ENCODE peak calls at places on chromosome 3, in eight cellular contexts. One of them, this sample, is unnamed.
A peak's percentile ranks its signal among the peaks of the same experiment; 100 is the strongest.

GRCh38 chr3:147358144-147358992 is 48.0 kb downstream of the ZIC4 start:
- DNase-seq in CD8-positive, alpha-beta memory T cell: no peak
- DNase-seq in dorsolateral prefrontal cortex: no peak
- DNase-seq in epithelial cell of proximal tubule: no peak
- DNase-seq in mucosa of descending colon: no peak
- DNase-seq in SJSA1: no peak
- DNase-seq in PC-9: no peak
- DNase-seq in adrenal gland: no peak
- DNase-seq in this sample: no peak

GRCh38 chr3:30135190-30135589 is 471.2 kb upstream of the TGFBR2 start:
- DNase-seq in CD8-positive, alpha-beta memory T cell: no peak
- DNase-seq in dorsolateral prefrontal cortex: no peak
- DNase-seq in epithelial cell of proximal tubule: no peak
- DNase-seq in mucosa of descending colon: no peak
- DNase-seq in SJSA1: no peak
- DNase-seq in PC-9: no peak
- DNase-seq in adrenal gland: no peak
- DNase-seq in this sample: no peak

GRCh38 chr3:142022381-142022780 is 127.0 kb downstream of the TFDP2 start:
- DNase-seq in CD8-positive, alpha-beta memory T cell: no peak
- DNase-seq in dorsolateral prefrontal cortex: no peak
- DNase-seq in epithelial cell of proximal tubule: no peak
- DNase-seq in mucosa of descending colon: no peak
- DNase-seq in SJSA1: no peak
- DNase-seq in PC-9: no peak
- DNase-seq in adrenal gland: no peak
- DNase-seq in this sample: no peak

GRCh38 chr3:66405701-66406091 is 95.1 kb downstream of the LRIG1 start:
- DNase-seq in CD8-positive, alpha-beta memory T cell: no peak
- DNase-seq in dorsolateral prefrontal cortex: peak; percentile 85
- DNase-seq in epithelial cell of proximal tubule: no peak
- DNase-seq in mucosa of descending colon: no peak
- DNase-seq in SJSA1: peak; percentile 61
- DNase-seq in PC-9: no peak
- DNase-seq in adrenal gland: peak; percentile 72
- DNase-seq in this sample: no peak

GRCh38 chr3:41418961-41419691 is 219.8 kb downstream of the CTNNB1 start:
- DNase-seq in CD8-positive, alpha-beta memory T cell: no peak
- DNase-seq in dorsolateral prefrontal cortex: no peak
- DNase-seq in epithelial cell of proximal tubule: peak; percentile 42
- DNase-seq in mucosa of descending colon: no peak
- DNase-seq in SJSA1: no peak
- DNase-seq in PC-9: peak; percentile 76
- DNase-seq in adrenal gland: no peak
- DNase-seq in this sample: no peak

GRCh38 chr3:78872195-78872594 is 895.6 kb downstream of the ROBO1 start:
- DNase-seq in CD8-positive, alpha-beta memory T cell: no peak
- DNase-seq in dorsolateral prefrontal cortex: no peak
- DNase-seq in epithelial cell of proximal tubule: peak; percentile 26
- DNase-seq in mucosa of descending colon: no peak
- DNase-seq in SJSA1: no peak
- DNase-seq in PC-9: no peak
- DNase-seq in adrenal gland: peak; percentile 40
- DNase-seq in this sample: no peak

GRCh38 chr3:61778095-61778494 is 216.7 kb downstream of the PTPRG start:
- DNase-seq in CD8-positive, alpha-beta memory T cell: no peak
- DNase-seq in dorsolateral prefrontal cortex: no peak
- DNase-seq in epithelial cell of proximal tubule: no peak
- DNase-seq in mucosa of descending colon: no peak
- DNase-seq in SJSA1: no peak
- DNase-seq in PC-9: no peak
- DNase-seq in adrenal gland: no peak
- DNase-seq in this sample: no peak

GRCh38 chr3:122058294-122058693 is 3.1 kb downstream of the CD86 start:
- DNase-seq in CD8-positive, alpha-beta memory T cell: no peak
- DNase-seq in dorsolateral prefrontal cortex: no peak
- DNase-seq in epithelial cell of proximal tubule: no peak
- DNase-seq in mucosa of descending colon: no peak
- DNase-seq in SJSA1: no peak
- DNase-seq in PC-9: no peak
- DNase-seq in adrenal gland: no peak
- DNase-seq in this sample: no peak

GRCh38 chr3:103227651-103228050 is 792.8 kb downstream of the ZPLD1 start:
- DNase-seq in CD8-positive, alpha-beta memory T cell: no peak
- DNase-seq in dorsolateral prefrontal cortex: no peak
- DNase-seq in epithelial cell of proximal tubule: no peak
- DNase-seq in mucosa of descending colon: no peak
- DNase-seq in SJSA1: no peak
- DNase-seq in PC-9: no peak
- DNase-seq in adrenal gland: no peak
- DNase-seq in this sample: no peak

GRCh38 chr3:65667963-65668362 is 370.8 kb downstream of the MAGI1 start:
- DNase-seq in CD8-positive, alpha-beta memory T cell: no peak
- DNase-seq in dorsolateral prefrontal cortex: no peak
- DNase-seq in epithelial cell of proximal tubule: no peak
- DNase-seq in mucosa of descending colon: no peak
- DNase-seq in SJSA1: no peak
- DNase-seq in PC-9: no peak
- DNase-seq in adrenal gland: no peak
- DNase-seq in this sample: no peak

GRCh38 chr3:132486086-132486485 is 68.8 kb downstream of the DNAJC13 start:
- DNase-seq in CD8-positive, alpha-beta memory T cell: no peak
- DNase-seq in dorsolateral prefrontal cortex: no peak
- DNase-seq in epithelial cell of proximal tubule: no peak
- DNase-seq in mucosa of descending colon: no peak
- DNase-seq in SJSA1: no peak
- DNase-seq in PC-9: no peak
- DNase-seq in adrenal gland: no peak
- DNase-seq in this sample: no peak

GRCh38 chr3:171883257-171883892 is 40.2 kb downstream of the TMEM212 start:
- DNase-seq in CD8-positive, alpha-beta memory T cell: no peak
- DNase-seq in dorsolateral prefrontal cortex: no peak
- DNase-seq in epithelial cell of proximal tubule: peak; percentile 61
- DNase-seq in mucosa of descending colon: no peak
- DNase-seq in SJSA1: no peak
- DNase-seq in PC-9: no peak
- DNase-seq in adrenal gland: no peak
- DNase-seq in this sample: no peak

GRCh38 chr3:46298871-46299607 is 54.9 kb upstream of the CCR2 start:
- DNase-seq in CD8-positive, alpha-beta memory T cell: no peak
- DNase-seq in dorsolateral prefrontal cortex: no peak
- DNase-seq in epithelial cell of proximal tubule: no peak
- DNase-seq in mucosa of descending colon: no peak
- DNase-seq in SJSA1: no peak
- DNase-seq in PC-9: no peak
- DNase-seq in adrenal gland: no peak
- DNase-seq in this sample: no peak

GRCh38 chr3:171417813-171418212 is 42.4 kb downstream of the TNIK start:
- DNase-seq in CD8-positive, alpha-beta memory T cell: no peak
- DNase-seq in dorsolateral prefrontal cortex: no peak
- DNase-seq in epithelial cell of proximal tubule: no peak
- DNase-seq in mucosa of descending colon: no peak
- DNase-seq in SJSA1: peak; percentile 51
- DNase-seq in PC-9: no peak
- DNase-seq in adrenal gland: peak; percentile 39
- DNase-seq in this sample: no peak

GRCh38 chr3:119311191-119311925 is 17.2 kb downstream of the ARHGAP31 start:
- DNase-seq in CD8-positive, alpha-beta memory T cell: no peak
- DNase-seq in dorsolateral prefrontal cortex: no peak
- DNase-seq in epithelial cell of proximal tubule: no peak
- DNase-seq in mucosa of descending colon: no peak
- DNase-seq in SJSA1: peak; percentile 47
- DNase-seq in PC-9: peak; percentile 60
- DNase-seq in adrenal gland: no peak
- DNase-seq in this sample: no peak

GRCh38 chr3:102090646-102091045 is 241.3 kb downstream of the NFKBIZ start:
- DNase-seq in CD8-positive, alpha-beta memory T cell: no peak
- DNase-seq in dorsolateral prefrontal cortex: no peak
- DNase-seq in epithelial cell of proximal tubule: peak; percentile 100
- DNase-seq in mucosa of descending colon: no peak
- DNase-seq in SJSA1: no peak
- DNase-seq in PC-9: no peak
- DNase-seq in adrenal gland: no peak
- DNase-seq in this sample: no peak

GRCh38 chr3:181823716-181824115 is 112.0 kb downstream of the SOX2 start:
- DNase-seq in CD8-positive, alpha-beta memory T cell: no peak
- DNase-seq in dorsolateral prefrontal cortex: no peak
- DNase-seq in epithelial cell of proximal tubule: no peak
- DNase-seq in mucosa of descending colon: no peak
- DNase-seq in SJSA1: no peak
- DNase-seq in PC-9: no peak
- DNase-seq in adrenal gland: no peak
- DNase-seq in this sample: no peak

DNA sequence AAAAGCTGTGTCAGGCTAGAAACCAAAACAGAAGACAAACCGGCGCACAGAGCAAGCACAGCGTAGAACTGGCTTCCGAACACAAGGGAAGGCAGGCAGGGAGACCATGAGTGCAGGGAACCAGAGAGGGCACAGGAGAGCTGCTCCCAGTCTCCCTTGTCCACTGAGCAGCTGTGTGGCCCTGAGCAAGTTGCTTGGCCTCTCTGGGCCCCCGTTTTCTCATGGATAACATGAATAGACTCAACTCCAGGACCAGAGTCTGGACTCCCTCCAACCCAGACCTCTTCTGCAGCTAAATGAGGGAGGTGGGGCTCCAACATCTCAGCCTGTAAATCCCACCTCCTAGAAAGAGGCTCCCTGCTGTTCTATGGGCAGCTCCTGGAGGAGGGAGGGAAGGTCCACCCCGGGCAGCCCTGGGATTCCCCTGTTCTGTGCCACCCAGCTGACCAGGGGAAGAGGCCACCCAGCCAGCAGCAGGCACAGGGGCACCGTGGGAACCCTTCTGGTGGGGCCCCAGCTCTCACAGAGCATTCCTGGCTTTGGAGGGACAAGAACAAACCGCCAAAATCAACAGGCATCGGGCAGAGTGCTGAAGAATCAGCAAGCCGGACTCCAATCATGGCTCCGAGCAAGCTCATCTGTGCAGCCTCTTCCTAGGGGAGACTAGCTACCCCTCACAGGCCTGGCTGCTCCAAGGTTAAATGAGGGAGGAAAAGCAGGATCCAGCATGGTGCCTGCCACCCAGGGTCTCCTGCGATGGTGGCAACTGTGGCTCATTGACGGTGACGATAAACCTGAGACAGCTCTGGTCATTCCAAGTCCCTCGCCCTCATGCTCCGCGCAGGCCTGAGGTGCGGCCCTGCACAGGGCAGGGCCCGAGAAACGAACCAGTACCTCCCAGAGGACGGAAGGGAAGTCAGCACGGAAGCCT is 15.1 kb downstream of the XXYLT1 start:
- DNase-seq in CD8-positive, alpha-beta memory T cell: no peak
- DNase-seq in dorsolateral prefrontal cortex: no peak
- DNase-seq in epithelial cell of proximal tubule: no peak
- DNase-seq in mucosa of descending colon: no peak
- DNase-seq in SJSA1: peak; percentile 72
- DNase-seq in PC-9: no peak
- DNase-seq in adrenal gland: no peak
- DNase-seq in this sample: no peak
- H3K4me3 ChIP-seq in CD8-positive, alpha-beta memory T cell: no peak overlapping the region
- H3K4me3 ChIP-seq in dorsolateral prefrontal cortex: no peak overlapping the region
- H3K4me3 ChIP-seq in epithelial cell of proximal tubule: no peak overlapping the region
- H3K4me3 ChIP-seq in mucosa of descending colon: no peak overlapping the region
- H3K4me3 ChIP-seq in SJSA1: no peak overlapping the region
- H3K4me3 ChIP-seq in PC-9: no peak overlapping the region
- H3K4me3 ChIP-seq in adrenal gland: no peak overlapping the region
- H3K4me3 ChIP-seq in this sample: no peak overlapping the region

GRCh38 chr3:36401056-36401455 is 20.8 kb downstream of the STAC start:
- DNase-seq in CD8-positive, alpha-beta memory T cell: no peak
- DNase-seq in dorsolateral prefrontal cortex: no peak
- DNase-seq in epithelial cell of proximal tubule: no peak
- DNase-seq in mucosa of descending colon: no peak
- DNase-seq in SJSA1: no peak
- DNase-seq in PC-9: no peak
- DNase-seq in adrenal gland: no peak
- DNase-seq in this sample: no peak
- H3K4me3 ChIP-seq in CD8-positive, alpha-beta memory T cell: no peak overlapping the region
- H3K4me3 ChIP-seq in dorsolateral prefrontal cortex: no peak overlapping the region
- H3K4me3 ChIP-seq in epithelial cell of proximal tubule: no peak overlapping the region
- H3K4me3 ChIP-seq in mucosa of descending colon: no peak overlapping the region
- H3K4me3 ChIP-seq in SJSA1: no peak overlapping the region
- H3K4me3 ChIP-seq in PC-9: no peak overlapping the region
- H3K4me3 ChIP-seq in adrenal gland: no peak overlapping the region
- H3K4me3 ChIP-seq in this sample: no peak overlapping the region

GRCh38 chr3:185930393-185931107 is 7.3 kb downstream of the TRA2B start:
- DNase-seq in CD8-positive, alpha-beta memory T cell: no peak
- DNase-seq in dorsolateral prefrontal cortex: no peak
- DNase-seq in epithelial cell of proximal tubule: no peak
- DNase-seq in mucosa of descending colon: no peak
- DNase-seq in SJSA1: no peak
- DNase-seq in PC-9: no peak
- DNase-seq in adrenal gland: no peak
- DNase-seq in this sample: no peak
- H3K4me3 ChIP-seq in CD8-positive, alpha-beta memory T cell: peak overlapping the region; percentile 9
- H3K4me3 ChIP-seq in dorsolateral prefrontal cortex: no peak overlapping the region
- H3K4me3 ChIP-seq in epithelial cell of proximal tubule: no peak overlapping the region
- H3K4me3 ChIP-seq in mucosa of descending colon: no peak overlapping the region
- H3K4me3 ChIP-seq in SJSA1: no peak overlapping the region
- H3K4me3 ChIP-seq in PC-9: no peak overlapping the region
- H3K4me3 ChIP-seq in adrenal gland: no peak overlapping the region
- H3K4me3 ChIP-seq in this sample: no peak overlapping the region

GRCh38 chr3:129120254-129121004 is 1.2 kb downstream of the RAB43 start:
- DNase-seq in CD8-positive, alpha-beta memory T cell: peak; percentile 85
- DNase-seq in dorsolateral prefrontal cortex: peak; percentile 66
- DNase-seq in epithelial cell of proximal tubule: peak; percentile 59
- DNase-seq in mucosa of descending colon: peak; percentile 90
- DNase-seq in SJSA1: peak; percentile 88
- DNase-seq in PC-9: peak; percentile 91
- DNase-seq in adrenal gland: peak; percentile 91
- DNase-seq in this sample: peak; percentile 80

GRCh38 chr3:129121792-129122696 is at the start of gene RAB43:
- DNase-seq in CD8-positive, alpha-beta memory T cell: peak; percentile 86
- DNase-seq in dorsolateral prefrontal cortex: peak; percentile 83
- DNase-seq in epithelial cell of proximal tubule: no peak
- DNase-seq in mucosa of descending colon: peak; percentile 96
- DNase-seq in SJSA1: peak; percentile 88
- DNase-seq in PC-9: peak; percentile 71
- DNase-seq in adrenal gland: peak; percentile 92
- DNase-seq in this sample: peak; percentile 44

GRCh38 chr3:129121016-129121791 is 400 bp downstream of the RAB43 start:
- DNase-seq in CD8-positive, alpha-beta memory T cell: peak; percentile 8
- DNase-seq in dorsolateral prefrontal cortex: no peak
- DNase-seq in epithelial cell of proximal tubule: no peak
- DNase-seq in mucosa of descending colon: no peak
- DNase-seq in SJSA1: no peak
- DNase-seq in PC-9: no peak
- DNase-seq in adrenal gland: peak; percentile 29
- DNase-seq in this sample: no peak

GRCh38 chr3:129123314-129124060 is 1.9 kb upstream of the RAB43 start:
- DNase-seq in CD8-positive, alpha-beta memory T cell: peak; percentile 24
- DNase-seq in dorsolateral prefrontal cortex: no peak
- DNase-seq in epithelial cell of proximal tubule: no peak
- DNase-seq in mucosa of descending colon: peak; percentile 50
- DNase-seq in SJSA1: no peak
- DNase-seq in PC-9: peak; percentile 62
- DNase-seq in adrenal gland: no peak
- DNase-seq in this sample: no peak

DNA sequence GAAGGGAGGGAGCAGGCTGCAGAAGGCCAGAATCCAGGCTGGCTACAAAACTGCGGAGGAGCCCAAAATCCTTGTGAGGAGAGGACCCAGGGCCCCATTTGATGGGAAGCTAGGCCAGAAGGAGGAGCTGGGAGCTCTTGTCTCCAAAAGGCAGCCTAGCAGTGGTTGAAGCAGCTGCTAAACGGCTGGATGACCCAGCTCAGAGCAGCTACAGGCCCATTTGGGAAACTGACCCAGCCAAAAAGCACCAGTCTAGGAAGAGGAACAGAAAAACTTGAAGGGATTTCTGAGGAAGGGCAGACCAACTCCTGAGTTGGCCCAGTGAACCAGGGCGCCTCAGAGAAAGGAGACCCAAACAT is 1.1 kb upstream of the RAB43 start:
- DNase-seq in CD8-positive, alpha-beta memory T cell: no peak
- DNase-seq in dorsolateral prefrontal cortex: no peak
- DNase-seq in epithelial cell of proximal tubule: no peak
- DNase-seq in mucosa of descending colon: no peak
- DNase-seq in SJSA1: no peak
- DNase-seq in PC-9: no peak
- DNase-seq in adrenal gland: peak; percentile 25
- DNase-seq in this sample: no peak
- H3K4me3 ChIP-seq in CD8-positive, alpha-beta memory T cell: no peak overlapping the region
- H3K4me3 ChIP-seq in dorsolateral prefrontal cortex: no peak overlapping the region
- H3K4me3 ChIP-seq in epithelial cell of proximal tubule: no peak overlapping the region
- H3K4me3 ChIP-seq in mucosa of descending colon: no peak overlapping the region
- H3K4me3 ChIP-seq in SJSA1: no peak overlapping the region
- H3K4me3 ChIP-seq in PC-9: no peak overlapping the region
- H3K4me3 ChIP-seq in adrenal gland: no peak overlapping the region
- H3K4me3 ChIP-seq in this sample: no peak overlapping the region